ENCODE peak calls at places on chromosomes 5 and 9, in eight cellular contexts. One of them, this sample, is unnamed. For H3K4me1, the result is how much of the 10 kb centered on the place peaks cover.

GRCh38 chr5:125154321-125154811 is 407.9 kb upstream of the ZNF608 start:
- DNase-seq in Peyer's patch: no peak
- DNase-seq in kidney: no peak
- DNase-seq in left ventricle myocardium inferior: no peak
- DNase-seq in mammary epithelial cell: no peak
- DNase-seq in endothelial cell of umbilical vein: no peak
- DNase-seq in GM12878: no peak
- DNase-seq in OCI-LY7: no peak
- DNase-seq in this sample: no peak

GRCh38 chr5:218457-219289 is 553 bp downstream of the SDHA start:
- DNase-seq in Peyer's patch: peak
- DNase-seq in OCI-LY7: peak
- DNase-seq in left ventricle myocardium inferior: no peak
- DNase-seq in kidney: peak
- DNase-seq in GM12878: no peak
- DNase-seq in mammary epithelial cell: peak
- DNase-seq in endothelial cell of umbilical vein: peak
- DNase-seq in this sample: peak

GRCh38 chr9:128138001-128138400 is 10.5 kb upstream of the PTGES2 start:
- DNase-seq in OCI-LY7: no peak
- DNase-seq in endothelial cell of umbilical vein: no peak
- DNase-seq in GM12878: no peak
- DNase-seq in mammary epithelial cell: no peak
- DNase-seq in Peyer's patch: no peak
- DNase-seq in kidney: peak
- DNase-seq in left ventricle myocardium inferior: no peak
- DNase-seq in this sample: peak

GRCh38 chr5:7897014-7897600 is 28.2 kb downstream of the MTRR start:
- DNase-seq in left ventricle myocardium inferior: no peak
- DNase-seq in kidney: no peak
- DNase-seq in endothelial cell of umbilical vein: peak
- DNase-seq in OCI-LY7: no peak
- DNase-seq in GM12878: no peak
- DNase-seq in mammary epithelial cell: peak
- DNase-seq in Peyer's patch: no peak
- DNase-seq in this sample: no peak

GRCh38 chr5:143700994-143701393 is 111.0 kb upstream of the HMHB1 start:
- DNase-seq in Peyer's patch: no peak
- DNase-seq in OCI-LY7: no peak
- DNase-seq in endothelial cell of umbilical vein: no peak
- DNase-seq in mammary epithelial cell: no peak
- DNase-seq in left ventricle myocardium inferior: no peak
- DNase-seq in kidney: no peak
- DNase-seq in GM12878: no peak
- DNase-seq in this sample: no peak

GRCh38 chr5:14218897-14219573 is 75.9 kb downstream of the TRIO start:
- DNase-seq in GM12878: no peak
- DNase-seq in endothelial cell of umbilical vein: no peak
- DNase-seq in Peyer's patch: no peak
- DNase-seq in OCI-LY7: no peak
- DNase-seq in mammary epithelial cell: no peak
- DNase-seq in left ventricle myocardium inferior: no peak
- DNase-seq in kidney: no peak
- DNase-seq in this sample: no peak

GRCh38 chr5:43033845-43034590 is 6.1 kb downstream of the ANXA2R start:
- DNase-seq in left ventricle myocardium inferior: no peak
- DNase-seq in mammary epithelial cell: no peak
- DNase-seq in endothelial cell of umbilical vein: peak
- DNase-seq in GM12878: no peak
- DNase-seq in Peyer's patch: no peak
- DNase-seq in OCI-LY7: no peak
- DNase-seq in kidney: no peak
- DNase-seq in this sample: no peak

GRCh38 chr5:59328801-59329296 is 564.7 kb downstream of the PDE4D start:
- DNase-seq in Peyer's patch: no peak
- DNase-seq in OCI-LY7: no peak
- DNase-seq in GM12878: no peak
- DNase-seq in endothelial cell of umbilical vein: peak
- DNase-seq in kidney: peak
- DNase-seq in left ventricle myocardium inferior: peak
- DNase-seq in mammary epithelial cell: peak
- DNase-seq in this sample: no peak

GRCh38 chr5:113552137-113552536 is 38.6 kb downstream of the YTHDC2 start:
- DNase-seq in mammary epithelial cell: no peak
- DNase-seq in endothelial cell of umbilical vein: no peak
- DNase-seq in GM12878: no peak
- DNase-seq in OCI-LY7: no peak
- DNase-seq in left ventricle myocardium inferior: no peak
- DNase-seq in Peyer's patch: no peak
- DNase-seq in kidney: no peak
- DNase-seq in this sample: no peak

GRCh38 chr5:1936413-1936812 is 53.7 kb upstream of the IRX4 start:
- DNase-seq in Peyer's patch: no peak
- DNase-seq in mammary epithelial cell: peak
- DNase-seq in left ventricle myocardium inferior: no peak
- DNase-seq in endothelial cell of umbilical vein: no peak
- DNase-seq in kidney: no peak
- DNase-seq in GM12878: no peak
- DNase-seq in OCI-LY7: no peak
- DNase-seq in this sample: no peak

GRCh38 chr5:95884021-95884333 is 61.5 kb upstream of the GLRX start:
- DNase-seq in left ventricle myocardium inferior: no peak
- DNase-seq in GM12878: no peak
- DNase-seq in OCI-LY7: no peak
- DNase-seq in Peyer's patch: no peak
- DNase-seq in kidney: no peak
- DNase-seq in mammary epithelial cell: peak
- DNase-seq in endothelial cell of umbilical vein: no peak
- DNase-seq in this sample: no peak

GRCh38 chr9:23538060-23538387 is 288.0 kb downstream of the ELAVL2 start:
- DNase-seq in OCI-LY7: no peak
- DNase-seq in Peyer's patch: no peak
- DNase-seq in kidney: no peak
- DNase-seq in endothelial cell of umbilical vein: no peak
- DNase-seq in left ventricle myocardium inferior: no peak
- DNase-seq in mammary epithelial cell: no peak
- DNase-seq in GM12878: no peak
- DNase-seq in this sample: no peak

GRCh38 chr9:13090588-13090987 is 188.9 kb downstream of the MPDZ start:
- DNase-seq in left ventricle myocardium inferior: no peak
- DNase-seq in endothelial cell of umbilical vein: peak
- DNase-seq in GM12878: no peak
- DNase-seq in OCI-LY7: no peak
- DNase-seq in kidney: no peak
- DNase-seq in Peyer's patch: no peak
- DNase-seq in mammary epithelial cell: no peak
- DNase-seq in this sample: no peak

GRCh38 chr5:36366883-36367282 is 65.2 kb upstream of the RANBP3L start:
- DNase-seq in kidney: no peak
- DNase-seq in Peyer's patch: no peak
- DNase-seq in GM12878: no peak
- DNase-seq in endothelial cell of umbilical vein: no peak
- DNase-seq in OCI-LY7: no peak
- DNase-seq in left ventricle myocardium inferior: no peak
- DNase-seq in mammary epithelial cell: no peak
- DNase-seq in this sample: no peak

GRCh38 chr9:117286245-117286644 is 128.6 kb downstream of the ASTN2 start:
- DNase-seq in Peyer's patch: no peak
- DNase-seq in OCI-LY7: no peak
- DNase-seq in mammary epithelial cell: no peak
- DNase-seq in left ventricle myocardium inferior: no peak
- DNase-seq in endothelial cell of umbilical vein: no peak
- DNase-seq in kidney: no peak
- DNase-seq in GM12878: no peak
- DNase-seq in this sample: no peak

GRCh38 chr9:71857159-71857558 is 53.8 kb downstream of the ABHD17B start:
- DNase-seq in kidney: no peak
- DNase-seq in left ventricle myocardium inferior: no peak
- DNase-seq in endothelial cell of umbilical vein: no peak
- DNase-seq in GM12878: no peak
- DNase-seq in OCI-LY7: no peak
- DNase-seq in mammary epithelial cell: no peak
- DNase-seq in Peyer's patch: no peak
- DNase-seq in this sample: no peak

GRCh38 chr9:111831371-111832108 is 36.8 kb upstream of the SHOC1 start:
- DNase-seq in GM12878: no peak
- DNase-seq in OCI-LY7: no peak
- DNase-seq in endothelial cell of umbilical vein: no peak
- DNase-seq in left ventricle myocardium inferior: no peak
- DNase-seq in mammary epithelial cell: peak
- DNase-seq in Peyer's patch: no peak
- DNase-seq in kidney: no peak
- DNase-seq in this sample: no peak

GRCh38 chr5:144298658-144299057 is 128.0 kb downstream of the KCTD16 start:
- DNase-seq in Peyer's patch: no peak
- DNase-seq in mammary epithelial cell: no peak
- DNase-seq in endothelial cell of umbilical vein: no peak
- DNase-seq in GM12878: no peak
- DNase-seq in OCI-LY7: no peak
- DNase-seq in left ventricle myocardium inferior: no peak
- DNase-seq in kidney: no peak
- DNase-seq in this sample: no peak

GRCh38 chr9:112375361-112375760 is 4.5 kb upstream of the HSDL2 start:
- DNase-seq in OCI-LY7: no peak
- DNase-seq in endothelial cell of umbilical vein: no peak
- DNase-seq in mammary epithelial cell: no peak
- DNase-seq in kidney: no peak
- DNase-seq in left ventricle myocardium inferior: no peak
- DNase-seq in Peyer's patch: no peak
- DNase-seq in GM12878: no peak
- DNase-seq in this sample: no peak

GRCh38 chr9:109894921-109895758 is 115.1 kb downstream of the PALM2AKAP2 start:
- DNase-seq in left ventricle myocardium inferior: no peak
- DNase-seq in OCI-LY7: no peak
- DNase-seq in endothelial cell of umbilical vein: no peak
- DNase-seq in kidney: no peak
- DNase-seq in mammary epithelial cell: peak
- DNase-seq in GM12878: peak
- DNase-seq in Peyer's patch: no peak
- DNase-seq in this sample: no peak

GRCh38 chr9:123358181-123358894 is 2.3 kb downstream of the CRB2 start:
- DNase-seq in mammary epithelial cell: no peak
- DNase-seq in Peyer's patch: no peak
- DNase-seq in left ventricle myocardium inferior: no peak
- DNase-seq in GM12878: no peak
- DNase-seq in kidney: no peak
- DNase-seq in endothelial cell of umbilical vein: no peak
- DNase-seq in OCI-LY7: no peak
- DNase-seq in this sample: no peak
- H3K4me1 ChIP-seq in mammary epithelial cell: under half
- H3K4me1 ChIP-seq in Peyer's patch: under half
- H3K4me1 ChIP-seq in left ventricle myocardium inferior: under half
- H3K4me1 ChIP-seq in GM12878: under half
- H3K4me1 ChIP-seq in kidney: under half
- H3K4me1 ChIP-seq in endothelial cell of umbilical vein: under half
- H3K4me1 ChIP-seq in OCI-LY7: under half
- H3K4me1 ChIP-seq in this sample: under half

GRCh38 chr5:148685520-148686134 is 31.3 kb upstream of the HTR4 start:
- DNase-seq in mammary epithelial cell: no peak
- DNase-seq in endothelial cell of umbilical vein: no peak
- DNase-seq in kidney: no peak
- DNase-seq in Peyer's patch: no peak
- DNase-seq in GM12878: no peak
- DNase-seq in left ventricle myocardium inferior: no peak
- DNase-seq in OCI-LY7: no peak
- DNase-seq in this sample: no peak
- H3K27ac ChIP-seq in mammary epithelial cell: no peak
- H3K27ac ChIP-seq in endothelial cell of umbilical vein: no peak
- H3K27ac ChIP-seq in kidney: no peak
- H3K27ac ChIP-seq in Peyer's patch: no peak
- H3K27ac ChIP-seq in GM12878: no peak
- H3K27ac ChIP-seq in left ventricle myocardium inferior: peak
- H3K27ac ChIP-seq in OCI-LY7: no peak
- H3K27ac ChIP-seq in this sample: no peak

GRCh38 chr5:164998590-164998989 is 1493.2 kb downstream of the MAT2B start:
- DNase-seq in Peyer's patch: no peak
- DNase-seq in mammary epithelial cell: no peak
- DNase-seq in OCI-LY7: no peak
- DNase-seq in kidney: no peak
- DNase-seq in GM12878: no peak
- DNase-seq in left ventricle myocardium inferior: no peak
- DNase-seq in endothelial cell of umbilical vein: no peak
- DNase-seq in this sample: no peak

DNA sequence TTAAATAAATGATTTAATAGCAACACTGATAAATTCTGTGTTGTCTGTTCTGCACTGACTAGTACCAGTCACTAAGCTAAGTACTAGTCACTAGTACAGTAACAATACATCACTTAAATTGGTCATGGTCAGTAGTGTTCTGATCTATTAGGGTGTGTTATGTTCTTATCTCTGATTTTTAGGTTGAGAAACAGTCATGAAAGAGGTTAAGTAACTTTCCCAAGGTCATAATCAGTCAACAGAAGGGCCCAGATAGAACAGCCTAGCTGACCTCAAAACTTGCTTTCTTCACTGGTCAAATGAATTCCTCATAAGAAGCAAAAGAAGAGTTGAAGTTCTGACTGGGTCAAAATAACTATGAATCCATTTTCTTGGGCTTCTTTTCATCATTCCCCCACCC is 1492.7 kb downstream of the MAT2B start:
- DNase-seq in mammary epithelial cell: no peak
- DNase-seq in endothelial cell of umbilical vein: no peak
- DNase-seq in kidney: no peak
- DNase-seq in OCI-LY7: no peak
- DNase-seq in GM12878: no peak
- DNase-seq in left ventricle myocardium inferior: no peak
- DNase-seq in Peyer's patch: no peak
- DNase-seq in this sample: no peak
- TF ChIP-seq CTCF in mammary epithelial cell: no peak
- TF ChIP-seq CTCF in endothelial cell of umbilical vein: no peak
- TF ChIP-seq CTCF in kidney: no peak
- TF ChIP-seq CTCF in OCI-LY7: no peak
- TF ChIP-seq CTCF in GM12878: no peak
- TF ChIP-seq CTCF in left ventricle myocardium inferior: no peak
- TF ChIP-seq CTCF in Peyer's patch: no peak
- TF ChIP-seq CTCF in this sample: no peak

DNA sequence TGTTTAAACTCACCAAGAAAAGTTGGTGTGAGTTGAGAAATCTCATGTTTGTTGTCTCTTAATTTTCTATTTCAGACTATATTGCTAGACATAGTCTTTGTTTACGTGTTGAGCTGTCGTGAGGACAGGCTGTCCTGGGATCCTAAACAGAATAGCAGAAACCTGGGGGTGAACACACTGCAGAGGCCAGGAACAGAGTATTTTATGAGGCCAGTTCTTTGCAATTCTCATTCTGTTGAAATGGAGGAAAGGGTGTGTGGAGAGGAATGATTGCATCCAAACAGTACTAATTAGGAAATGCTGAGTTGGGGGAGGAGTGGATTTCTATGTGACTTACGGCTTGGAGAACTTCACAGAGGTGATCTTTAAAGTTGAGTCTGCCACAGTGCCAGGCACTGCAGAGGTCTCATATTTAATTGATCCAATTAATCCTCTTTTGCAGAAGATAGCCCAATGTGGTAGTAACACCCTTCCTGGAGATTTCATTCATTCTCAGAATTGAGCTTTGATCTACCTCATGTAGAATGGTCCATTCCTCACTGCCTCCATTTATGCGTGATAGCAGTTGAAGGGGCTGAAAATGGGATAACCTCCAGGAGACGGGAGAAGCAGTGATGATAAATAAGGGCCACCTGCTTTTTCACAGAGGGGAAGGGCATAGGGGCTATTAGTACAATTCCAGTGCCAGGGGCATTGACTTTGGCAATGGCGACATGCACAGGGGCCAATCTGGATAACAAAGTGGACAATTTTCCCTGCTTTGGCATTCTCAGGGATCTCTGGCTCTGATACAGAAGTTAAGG is 84.7 kb upstream of the TNFAIP8 start:
- DNase-seq in endothelial cell of umbilical vein: no peak
- DNase-seq in OCI-LY7: no peak
- DNase-seq in mammary epithelial cell: no peak
- DNase-seq in kidney: no peak
- DNase-seq in Peyer's patch: no peak
- DNase-seq in left ventricle myocardium inferior: no peak
- DNase-seq in GM12878: no peak
- DNase-seq in this sample: no peak
- H3K4me1 ChIP-seq in endothelial cell of umbilical vein: under half
- H3K4me1 ChIP-seq in OCI-LY7: half or more
- H3K4me1 ChIP-seq in mammary epithelial cell: under half
- H3K4me1 ChIP-seq in kidney: under half
- H3K4me1 ChIP-seq in Peyer's patch: under half
- H3K4me1 ChIP-seq in left ventricle myocardium inferior: half or more
- H3K4me1 ChIP-seq in GM12878: under half
- H3K4me1 ChIP-seq in this sample: half or more